ENCODE peak calls at places on chromosomes 6 and 20, in ten cellular contexts. A is heart left ventricle; U is adipocyte; K is cardiac fibroblast; Z is AG10803; P is tibial artery; F is naive thymus-derived CD4-positive, alpha-beta T cell; S is stomach; D is AG09309; J is left lung. V is an unnamed sample.

GRCh38 chr6:165439928-165440554 is 130.6 kb upstream of the C6orf118 start:
- DNase-seq in D (peak; percentile 7), U (peak; percentile 55), S (no peak), J (no peak), Z (peak; percentile 54), P (no peak), A (no peak), F (no peak), K (peak; percentile 89), V (no peak)

GRCh38 chr6:57435475-57436163 is 118.2 kb downstream of the PRIM2 start:
- DNase-seq in U (no peak), F (no peak), K (no peak), Z (no peak), D (no peak), P (no peak), S (no peak), A (no peak), J (no peak), V (no peak)

GRCh38 chr20:10863337-10864060 is 189.7 kb upstream of the JAG1 start:
- DNase-seq in F (no peak), S (no peak), J (no peak), D (no peak), P (no peak), Z (peak; percentile 81), A (peak; percentile 43), K (peak; percentile 93), U (peak; percentile 83), V (no peak)

GRCh38 chr20:20743511-20744169 is 31.2 kb upstream of the RALGAPA2 start:
- DNase-seq in A (peak; percentile 85), J (no peak), K (no peak), U (no peak), Z (no peak), F (no peak), D (no peak), S (peak; percentile 57), P (peak; percentile 79), V (no peak)

GRCh38 chr6:161219336-161220079 is 54.4 kb downstream of the AGPAT4 start:
- DNase-seq in K (no peak), U (no peak), Z (no peak), J (no peak), F (no peak), A (no peak), D (no peak), P (no peak), S (no peak), V (no peak)

GRCh38 chr20:17357238-17357637 is 130.4 kb downstream of the PCSK2 start:
- DNase-seq in J (no peak), U (no peak), Z (no peak), P (no peak), F (no peak), A (no peak), D (no peak), S (no peak), K (no peak), V (no peak)

GRCh38 chr6:52304917-52305316 is 20.4 kb upstream of the MCM3 start:
- DNase-seq in K (no peak), U (no peak), S (no peak), J (no peak), P (no peak), A (no peak), Z (peak; percentile 60), D (peak; percentile 16), F (no peak), V (no peak)

GRCh38 chr6:48486876-48487275 is 375.9 kb upstream of the PTCHD4 start:
- DNase-seq in F (no peak), P (no peak), J (no peak), U (no peak), Z (no peak), K (no peak), S (no peak), D (no peak), A (no peak), V (no peak)

GRCh38 chr6:4888841-4889240 is 112.6 kb downstream of the CDYL start:
- DNase-seq in K (no peak), J (no peak), A (no peak), F (no peak), P (no peak), D (no peak), S (no peak), U (no peak), Z (no peak), V (no peak)

GRCh38 chr6:160069459-160069858 is 52.2 kb upstream of the SLC22A1 start:
- DNase-seq in D (no peak), A (no peak), P (no peak), S (no peak), K (no peak), J (no peak), F (no peak), U (no peak), Z (no peak), V (no peak)

GRCh38 chr6:160067564-160067963 is 54.1 kb upstream of the SLC22A1 start:
- DNase-seq in S (no peak), K (no peak), Z (no peak), U (no peak), A (no peak), F (no peak), J (no peak), D (no peak), P (no peak), V (no peak)

GRCh38 chr6:160070427-160070826 is 51.2 kb upstream of the SLC22A1 start:
- DNase-seq in A (no peak), Z (no peak), D (no peak), U (no peak), P (no peak), J (no peak), F (no peak), K (no peak), S (no peak), V (no peak)

GRCh38 chr6:160068346-160068745 is 53.3 kb upstream of the SLC22A1 start:
- DNase-seq in K (no peak), F (no peak), J (no peak), A (no peak), D (no peak), S (no peak), P (no peak), Z (no peak), U (no peak), V (no peak)

DNA sequence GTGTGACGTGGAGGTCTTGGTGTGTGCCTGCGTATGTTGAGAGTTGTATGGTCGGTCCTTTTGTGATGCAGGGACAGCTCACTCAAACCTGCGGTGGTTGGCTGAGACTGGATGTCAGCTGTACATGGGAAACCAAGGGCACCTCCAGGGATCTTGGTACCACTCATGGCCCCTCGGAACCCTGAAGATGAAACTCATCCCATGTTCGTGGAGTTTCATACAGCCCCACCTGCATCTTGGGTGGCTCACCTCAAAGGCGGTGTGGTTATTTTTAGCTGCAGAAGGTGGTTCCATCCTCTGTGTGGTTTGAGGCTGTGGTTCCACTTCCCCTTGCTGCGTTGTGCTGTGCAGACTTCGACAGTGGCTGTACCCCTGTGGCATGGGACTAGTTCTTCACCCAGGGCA is 52.6 kb upstream of the SLC22A1 start:
- DNase-seq in U (no peak), P (no peak), Z (no peak), J (no peak), D (no peak), K (no peak), F (peak; percentile 22), S (no peak), A (no peak), V (no peak)
- H3K4me3 ChIP-seq in U (no peak overlapping the region), P (no peak overlapping the region), Z (no peak overlapping the region), J (no peak overlapping the region), D (no peak overlapping the region), K (no peak overlapping the region), F (peak overlapping the region; percentile 13), S (no peak overlapping the region), A (no peak overlapping the region), V (no peak overlapping the region)

DNA sequence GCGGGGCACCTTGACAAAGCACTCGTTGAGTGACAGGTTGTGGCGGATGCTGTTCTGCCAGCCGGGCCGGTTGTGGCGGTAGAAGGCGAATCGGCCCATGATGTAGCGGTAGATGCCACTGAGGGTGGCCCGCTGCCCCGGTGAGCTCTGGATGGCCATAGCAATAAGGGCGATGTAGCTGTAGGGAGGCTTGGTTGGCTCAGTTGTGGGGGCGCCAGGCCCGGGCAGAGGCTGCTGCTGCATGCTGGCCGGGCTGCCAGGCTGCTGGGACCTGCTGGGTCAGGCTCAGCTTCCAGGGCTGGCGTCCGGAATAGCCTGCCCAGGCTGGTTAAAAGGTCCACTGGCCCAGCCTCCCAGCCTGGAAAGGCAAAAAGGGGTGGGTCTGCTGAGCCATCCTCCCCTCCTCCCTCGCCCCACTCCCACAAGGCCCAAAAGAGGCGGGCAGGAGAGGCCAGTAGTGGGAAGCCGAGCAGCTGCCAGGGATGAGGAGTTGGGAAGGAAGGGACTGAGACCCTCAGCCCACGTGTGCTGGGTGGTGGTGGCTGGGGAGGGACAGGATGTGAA is at the start of gene FOXS1:
- DNase-seq in S (no peak), J (no peak), D (no peak), A (peak; percentile 79), K (peak; percentile 64), Z (no peak), F (no peak), P (peak; percentile 95), U (no peak), V (peak; percentile 60)
- H3K4me3 ChIP-seq in S (peak within 1 kb of the TSS; percentile 3), J (peak within 1 kb of the TSS; percentile 19), D (no peak within 1 kb of the TSS), A (peak within 1 kb of the TSS; percentile 49), K (no peak within 1 kb of the TSS), Z (no peak within 1 kb of the TSS), F (no peak within 1 kb of the TSS), P (peak within 1 kb of the TSS; percentile 62), U (no peak within 1 kb of the TSS), V (peak within 1 kb of the TSS; percentile 70)

GRCh38 chr6:24933868-24934401 is 1.8 kb downstream of the RIPOR2 start:
- DNase-seq in Z (no peak), J (no peak), U (no peak), D (no peak), F (peak; percentile 78), A (no peak), S (no peak), P (no peak), K (peak; percentile 26), V (no peak)

GRCh38 chr6:24931296-24931695 is 4.5 kb downstream of the RIPOR2 start:
- DNase-seq in S (no peak), F (no peak), Z (peak; percentile 24), U (no peak), P (no peak), A (no peak), K (no peak), D (no peak), J (no peak), V (no peak)

GRCh38 chr6:24932832-24933231 is 2.9 kb downstream of the RIPOR2 start:
- DNase-seq in Z (no peak), A (no peak), S (no peak), K (no peak), D (no peak), F (no peak), J (no peak), P (no peak), U (no peak), V (no peak)

GRCh38 chr6:24931752-24932691 is 3.7 kb downstream of the RIPOR2 start:
- DNase-seq in P (no peak), J (no peak), S (no peak), A (no peak), U (peak; percentile 47), F (peak; percentile 52), K (peak; percentile 52), D (no peak), Z (no peak), V (no peak)

GRCh38 chr6:24933266-24933665 is 2.5 kb downstream of the RIPOR2 start:
- DNase-seq in U (no peak), D (no peak), A (no peak), Z (no peak), J (no peak), P (no peak), F (no peak), S (no peak), K (no peak), V (no peak)
- H3K4me3 ChIP-seq in U (no peak overlapping the region), D (no peak overlapping the region), A (no peak overlapping the region), Z (no peak overlapping the region), J (peak overlapping the region; percentile 48), P (no peak overlapping the region), F (peak overlapping the region; percentile 89), S (no peak overlapping the region), K (no peak overlapping the region), V (no peak overlapping the region)

GRCh38 chr20:6122873-6123649 is at the start of gene FERMT1:
- DNase-seq in S (peak; percentile 68), U (peak; percentile 76), J (peak; percentile 87), F (no peak), P (no peak), K (peak; percentile 76), A (peak; percentile 48), Z (peak; percentile 65), D (no peak), V (no peak)
- H3K4me3 ChIP-seq in S (peak within 1 kb of the TSS; percentile 55), U (peak within 1 kb of the TSS; percentile 83), J (peak within 1 kb of the TSS; percentile 45), F (no peak within 1 kb of the TSS), P (peak within 1 kb of the TSS; percentile 40), K (peak within 1 kb of the TSS; percentile 55), A (peak within 1 kb of the TSS; percentile 57), Z (peak within 1 kb of the TSS; percentile 64), D (peak within 1 kb of the TSS; percentile 63), V (peak within 1 kb of the TSS; percentile 49)